ENCODE peak calls at places on chromosome 1, in four cellular contexts. S, C, P and M are unnamed samples.

GRCh38 chr1:219670426-219671149 is 57.7 kb upstream of the ZC3H11B start:
- DNase-seq in P (no peak), C (no peak), S (no peak), M (no peak)

GRCh38 chr1:6889875-6890480 is 104.7 kb downstream of the CAMTA1 start:
- DNase-seq in C (peak), P (no peak), S (peak), M (peak)

GRCh38 chr1:233357595-233358446 is 30.3 kb downstream of the MAP3K21 start:
- DNase-seq in C (no peak), P (no peak), S (no peak), M (no peak)

GRCh38 chr1:245837741-245838140 is 669.3 kb downstream of the SMYD3 start:
- DNase-seq in S (no peak), C (no peak), P (no peak), M (no peak)

GRCh38 chr1:38815903-38816627 is 43.5 kb downstream of the RRAGC start:
- DNase-seq in P (peak), C (no peak), S (no peak), M (peak)

GRCh38 chr1:59871746-59872145 is 54.8 kb downstream of the CYP2J2 start:
- DNase-seq in S (no peak), P (no peak), C (no peak), M (no peak)

GRCh38 chr1:208162903-208163302 is 81.3 kb downstream of the PLXNA2 start:
- DNase-seq in C (no peak), S (no peak), P (no peak), M (no peak)

GRCh38 chr1:226937940-226938725 is 2.0 kb upstream of the COQ8A start:
- DNase-seq in S (no peak), C (no peak), P (no peak), M (no peak)

GRCh38 chr1:7526867-7527732 is 244.0 kb upstream of the VAMP3 start:
- DNase-seq in C (no peak), P (no peak), S (no peak), M (no peak)

GRCh38 chr1:19596065-19596718 is 47.9 kb upstream of the NBL1 start:
- DNase-seq in P (no peak), S (peak), C (no peak), M (peak)

GRCh38 chr1:95072117-95072516 is 634 bp downstream of the ALG14 start:
- DNase-seq in P (no peak), S (no peak), C (no peak), M (no peak)

GRCh38 chr1:26500488-26501175 is 28.4 kb downstream of the HMGN2 start:
- DNase-seq in C (peak), S (peak), P (peak), M (peak)

GRCh38 chr1:52662645-52663313 is 29.8 kb downstream of the SHISAL2A start:
- DNase-seq in P (no peak), C (peak), S (peak), M (no peak)

GRCh38 chr1:21342961-21343838 is 52.9 kb upstream of the ECE1 start:
- DNase-seq in S (no peak), P (no peak), C (no peak), M (no peak)

GRCh38 chr1:29639741-29640427 is 403.6 kb downstream of the PTPRU start:
- DNase-seq in P (no peak), S (no peak), C (no peak), M (no peak)

GRCh38 chr1:11653616-11654570 is at the start of gene FBXO2:
- DNase-seq in P (no peak), S (no peak), C (no peak), M (peak)

GRCh38 chr1:114259517-114260160 is 106.0 kb upstream of the SYT6 start:
- DNase-seq in S (no peak), P (no peak), C (no peak), M (no peak)

GRCh38 chr1:225418598-225418997 is 9.2 kb downstream of the LBR start:
- DNase-seq in C (no peak), P (no peak), S (no peak), M (no peak)

GRCh38 chr1:194338241-194338948 is 1152.0 kb upstream of the B3GALT2 start:
- DNase-seq in P (no peak), S (no peak), C (no peak), M (no peak)

GRCh38 chr1:109803901-109804331 is 40.2 kb upstream of the EPS8L3 start:
- DNase-seq in P (no peak), S (no peak), C (no peak), M (no peak)

GRCh38 chr1:68111804-68112436 is 61.5 kb upstream of the DIRAS3 start:
- DNase-seq in S (peak), C (no peak), P (no peak), M (peak)

GRCh38 chr1:101200513-101200912 is 36.3 kb upstream of the S1PR1 start:
- DNase-seq in C (no peak), S (peak), P (no peak), M (no peak)

GRCh38 chr1:31696246-31696645 is 7.6 kb downstream of the COL16A1 start:
- DNase-seq in C (no peak), S (no peak), P (no peak), M (no peak)

GRCh38 chr1:82161651-82162238 is 361.0 kb downstream of the ADGRL2 start:
- DNase-seq in C (no peak), S (no peak), P (no peak), M (no peak)

GRCh38 chr1:208318150-208318734 is 74.1 kb upstream of the PLXNA2 start:
- DNase-seq in S (no peak), C (no peak), P (no peak), M (no peak)

GRCh38 chr1:55575571-55576279 is 360.6 kb upstream of the USP24 start:
- DNase-seq in S (no peak), P (no peak), C (no peak), M (no peak)

GRCh38 chr1:89865498-89866385 is 44.9 kb downstream of the LRRC8D start:
- DNase-seq in P (no peak), C (no peak), S (no peak), M (no peak)

GRCh38 chr1:199545780-199546179 is 481.7 kb upstream of the NR5A2 start:
- DNase-seq in C (no peak), S (peak), P (no peak), M (no peak)

GRCh38 chr1:213138391-213138790 is 87.3 kb downstream of the RPS6KC1 start:
- DNase-seq in S (no peak), C (peak), P (no peak), M (no peak)

GRCh38 chr1:56578664-56578962 is 750 bp downstream of the PLPP3 start:
- DNase-seq in C (no peak), P (no peak), S (no peak), M (no peak)

GRCh38 chr1:2981388-2981787 is 39.9 kb upstream of the ACTRT2 start:
- DNase-seq in P (no peak), S (no peak), C (no peak), M (no peak)

GRCh38 chr1:161970633-161971032 is 53.0 kb downstream of the OLFML2B start:
- DNase-seq in P (no peak), S (no peak), C (no peak), M (no peak)

GRCh38 chr1:118960567-118961136 is 27.5 kb downstream of the TBX15 start:
- DNase-seq in S (no peak), P (no peak), C (peak), M (no peak)

GRCh38 chr1:39508857-39509305 is 17.4 kb downstream of the BMP8A start:
- DNase-seq in C (peak), P (no peak), S (no peak), M (no peak)

GRCh38 chr1:154198756-154199562 is 7.1 kb upstream of the TPM3 start:
- DNase-seq in P (no peak), S (peak), C (peak), M (peak)
- TF ChIP-seq CBFB in P (no peak), S (no peak), C (no peak), M (no peak)

DNA sequence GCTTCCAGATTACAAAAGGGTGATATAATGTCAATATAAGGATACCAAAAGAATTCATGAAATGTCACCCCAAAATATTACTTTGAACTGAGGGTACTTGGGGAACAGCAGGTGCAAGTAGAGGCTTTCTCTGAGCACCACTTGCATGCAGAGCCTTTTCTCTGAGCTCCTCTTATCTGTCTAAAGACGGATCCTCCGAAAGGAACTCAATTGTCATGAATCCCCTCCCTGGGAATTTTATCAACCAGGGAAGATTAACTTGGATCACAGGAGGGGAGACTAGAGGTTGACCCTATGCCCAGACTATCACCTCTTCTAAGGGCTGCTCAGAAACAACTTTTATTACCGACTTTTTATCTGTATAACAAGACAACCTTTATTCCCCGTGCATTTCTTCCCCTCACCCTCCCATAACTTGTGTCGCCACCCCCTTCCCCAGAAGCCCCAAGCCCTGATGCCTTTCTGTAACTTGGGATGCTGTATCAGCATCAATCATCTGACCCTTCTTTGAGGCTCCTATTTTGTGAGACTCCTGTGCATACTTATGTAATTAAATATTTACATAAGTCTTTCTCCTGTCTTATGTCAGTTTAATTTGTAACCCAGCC is 94.1 kb downstream of the CACHD1 start:
- DNase-seq in S (no peak), C (no peak), P (no peak), M (no peak)
- TF ChIP-seq CBFB in S (no peak), C (no peak), P (no peak), M (no peak)

GRCh38 chr1:9275567-9276034 is 17.1 kb upstream of the SPSB1 start:
- DNase-seq in S (no peak), P (peak), C (peak), M (peak)
- TF ChIP-seq CBFB in S (no peak), P (no peak), C (no peak), M (no peak)

DNA sequence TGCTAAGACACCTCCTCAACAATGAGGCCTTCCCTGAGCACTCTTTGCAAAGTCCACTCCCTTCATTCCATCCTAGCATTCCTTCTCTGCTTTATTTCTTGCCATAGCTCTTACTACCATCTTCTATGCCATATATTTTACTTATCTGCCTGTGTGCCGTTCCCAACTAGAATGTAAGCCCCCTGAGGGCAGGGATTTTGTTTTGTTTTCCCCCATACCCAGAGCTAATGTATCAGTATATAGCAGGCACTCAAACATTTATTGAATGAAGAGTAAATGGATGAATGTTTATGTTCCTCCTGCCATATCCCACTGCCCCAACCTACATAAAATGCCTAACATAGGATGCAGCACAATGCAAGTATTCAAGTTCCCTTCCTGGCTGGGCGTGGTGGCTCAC is 14.9 kb upstream of the PPP1R15B start:
- DNase-seq in S (no peak), C (no peak), P (no peak), M (no peak)
- TF ChIP-seq CBFB in S (no peak), C (no peak), P (no peak), M (no peak)

DNA sequence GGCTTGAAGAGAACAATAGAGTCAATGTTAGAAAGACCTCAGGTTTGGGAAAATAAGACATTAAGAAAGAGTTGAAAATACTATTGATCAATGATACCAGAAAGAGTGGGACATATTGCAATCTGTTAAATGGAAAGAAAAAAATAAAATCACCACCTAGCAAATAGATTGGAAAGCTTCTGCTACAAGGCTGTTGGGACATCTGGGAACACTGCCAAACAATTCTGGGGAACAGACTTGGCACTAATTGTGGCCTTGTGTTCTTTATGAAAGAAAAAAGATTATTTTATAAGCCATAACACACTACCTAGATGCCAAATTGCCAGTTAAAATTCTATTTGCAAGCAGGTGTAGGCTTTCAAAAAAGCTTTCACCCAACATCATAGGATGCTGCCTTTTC is 137.8 kb downstream of the TSEN15 start:
- DNase-seq in P (no peak), C (no peak), S (no peak), M (no peak)
- TF ChIP-seq CBFB in P (no peak), C (no peak), S (no peak), M (no peak)

GRCh38 chr1:23743287-23744052 is at the start of gene ELOA:
- DNase-seq in S (peak), C (peak), P (no peak), M (peak)

GRCh38 chr1:23747947-23748346 is 4.7 kb downstream of the ELOA start:
- DNase-seq in C (no peak), P (no peak), S (no peak), M (no peak)

GRCh38 chr1:23745515-23745914 is 2.2 kb downstream of the ELOA start:
- DNase-seq in C (peak), P (no peak), S (no peak), M (peak)

GRCh38 chr1:23741609-23742008 is 1.7 kb upstream of the ELOA start:
- DNase-seq in C (no peak), S (no peak), P (no peak), M (no peak)

DNA sequence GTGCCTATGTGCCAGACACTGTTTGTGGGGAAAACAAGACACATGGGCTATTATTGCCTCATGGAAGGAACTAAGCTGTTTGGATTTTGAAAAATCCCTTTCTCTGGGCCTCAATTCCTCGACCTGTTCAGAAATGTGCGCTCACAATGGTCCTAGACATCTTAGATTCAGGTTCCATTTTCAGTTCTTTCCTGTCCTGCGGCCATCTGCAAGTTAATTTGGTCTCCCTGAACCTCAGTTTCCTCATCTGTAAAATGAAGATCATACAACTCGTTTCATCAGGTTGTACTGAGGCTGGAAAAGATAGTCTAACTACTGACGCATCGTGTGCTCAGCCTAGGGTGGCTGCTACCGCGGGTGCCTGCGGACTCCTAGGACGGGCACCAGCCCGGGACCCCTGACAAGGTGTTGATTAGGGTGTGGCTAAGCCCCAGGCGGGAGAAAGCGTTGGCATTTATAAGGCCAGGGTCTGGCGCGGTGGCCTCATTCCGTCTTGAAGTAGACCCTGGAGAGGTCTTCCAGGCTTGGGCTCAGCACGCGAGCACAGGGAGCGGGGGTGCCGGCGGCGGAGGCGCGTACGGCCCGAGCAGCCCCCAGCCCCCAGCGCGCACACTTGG is 493 bp upstream of the ELOA start:
- DNase-seq in P (no peak), C (no peak), S (no peak), M (no peak)
- TF ChIP-seq CBFB in P (no peak), C (no peak), S (no peak), M (no peak)

DNA sequence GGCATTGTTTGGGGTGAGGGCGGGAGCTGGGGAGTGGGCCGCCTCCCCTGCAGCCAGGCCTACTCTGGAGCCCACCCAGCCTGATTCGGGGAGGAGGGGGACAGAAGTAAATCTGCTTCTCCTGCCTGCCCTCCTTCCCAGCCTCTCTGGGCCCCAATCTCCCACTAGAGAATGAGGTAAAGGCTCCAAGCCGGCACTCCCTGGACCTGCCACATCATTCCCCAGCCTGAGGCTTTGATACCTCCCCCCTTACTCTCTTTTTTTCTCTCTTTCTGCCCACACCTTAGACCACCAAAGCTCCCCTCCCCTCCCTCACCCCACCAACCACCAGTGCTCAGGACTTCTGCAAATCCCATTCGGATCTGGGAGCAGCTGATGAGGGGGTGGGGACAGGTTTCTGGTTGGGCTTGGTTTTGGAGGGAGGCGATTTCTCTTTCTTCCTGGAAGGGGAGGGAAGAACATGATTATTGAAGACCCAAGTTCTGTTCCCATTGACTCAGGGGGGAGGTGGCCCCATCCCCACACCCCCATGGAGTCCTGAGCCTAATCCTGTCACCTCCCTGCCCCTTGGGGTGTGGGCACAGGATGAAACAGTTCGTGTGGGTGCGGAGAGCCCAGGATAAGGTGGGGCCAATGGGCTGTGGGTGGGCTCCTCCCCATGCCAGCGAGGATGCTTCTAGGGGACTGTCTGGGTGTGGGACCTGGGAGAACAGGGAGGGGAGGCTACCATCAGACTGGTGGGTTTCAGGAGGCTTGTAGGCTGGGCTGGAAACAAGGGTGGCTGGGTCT is 1.3 kb downstream of the MAP7D1 start:
- DNase-seq in S (no peak), P (no peak), C (no peak), M (no peak)
- TF ChIP-seq CBFB in S (no peak), P (no peak), C (no peak), M (no peak)

DNA sequence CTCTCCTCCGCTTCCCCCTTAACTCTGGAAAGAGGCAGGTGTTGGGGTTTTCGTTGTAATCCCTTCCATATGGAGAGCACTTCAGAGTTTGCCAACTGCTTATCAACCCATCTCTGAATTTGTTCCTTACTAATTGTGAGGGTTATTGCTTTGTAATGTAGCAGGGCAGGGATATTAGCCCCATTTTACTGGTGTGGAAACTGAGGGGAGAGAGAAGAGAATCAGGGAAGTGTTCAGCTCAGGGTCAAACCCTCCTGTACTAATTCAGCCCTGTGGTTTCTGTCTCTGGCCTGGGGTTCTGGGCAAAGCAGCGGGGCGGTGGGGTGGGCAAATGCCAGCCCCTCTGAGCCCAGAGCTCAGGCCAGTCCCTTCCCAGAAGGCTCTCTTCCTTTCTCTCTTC is 3.1 kb downstream of the CITED4 start:
- DNase-seq in S (no peak), P (no peak), C (no peak), M (no peak)
- TF ChIP-seq CBFB in S (no peak), P (no peak), C (no peak), M (no peak)

GRCh38 chr1:168830562-168830961 is 101.6 kb upstream of the DPT start:
- DNase-seq in C (peak), P (no peak), S (no peak), M (no peak)
- TF ChIP-seq CBFB in C (no peak), P (no peak), S (no peak), M (no peak)